ENCODE peak calls at places on chromosomes 12 and 14, in ten cellular contexts. U, Y, K, G, B, L, W, R, Q and S are unnamed samples.

GRCh38 chr14:79568566-79568965 is 642.7 kb downstream of the DIO2 start:
- DNase-seq in L (peak; percentile 14), Q (no peak), B (no peak), G (no peak), Y (no peak), W (no peak), U (no peak), K (no peak), R (no peak), S (no peak)

GRCh38 chr12:27333311-27334009 is 824 bp downstream of the BMAL2 start:
- DNase-seq in B (no peak), G (peak; percentile 43), U (peak; percentile 13), K (no peak), L (peak; percentile 42), Y (no peak), Q (peak; percentile 44), W (no peak), R (peak; percentile 25), S (peak; percentile 7)

GRCh38 chr12:47954467-47955045 is 8.8 kb upstream of the TMEM106C start:
- DNase-seq in Y (no peak), R (no peak), K (no peak), B (no peak), W (no peak), L (peak; percentile 13), U (no peak), Q (no peak), G (no peak), S (no peak)

GRCh38 chr14:100214768-100215079 is 24.2 kb upstream of the YY1 start:
- DNase-seq in K (no peak), B (no peak), G (no peak), R (no peak), W (no peak), Q (no peak), L (no peak), U (no peak), Y (no peak), S (no peak)

GRCh38 chr12:107718606-107719005 is 33.0 kb downstream of the PWP1 start:
- DNase-seq in R (no peak), G (no peak), K (no peak), Q (no peak), B (no peak), U (no peak), Y (no peak), L (no peak), W (no peak), S (no peak)

GRCh38 chr12:95605087-95605486 is 53.8 kb upstream of the USP44 start:
- DNase-seq in B (no peak), R (no peak), K (no peak), G (no peak), W (no peak), L (peak; percentile 77), U (no peak), Q (no peak), Y (peak; percentile 43), S (no peak)

GRCh38 chr14:101230161-101230850 is 326.8 kb upstream of the RTL1 start:
- DNase-seq in Q (no peak), L (no peak), W (no peak), Y (no peak), B (no peak), U (no peak), K (no peak), R (no peak), G (no peak), S (no peak)

GRCh38 chr12:49022558-49023178 is 4.1 kb upstream of the PRKAG1 start:
- DNase-seq in Y (no peak), R (no peak), L (no peak), G (no peak), U (no peak), W (no peak), B (no peak), Q (no peak), K (no peak), S (no peak)

GRCh38 chr14:32728957-32729356 is 209.7 kb upstream of the NPAS3 start:
- DNase-seq in W (no peak), U (no peak), G (peak; percentile 17), R (no peak), Q (no peak), K (no peak), B (no peak), Y (no peak), L (no peak), S (no peak)

GRCh38 chr12:27573972-27574371 is 50.0 kb downstream of the PPFIBP1 start:
- DNase-seq in Y (peak; percentile 95), R (no peak), Q (no peak), B (no peak), U (no peak), L (peak; percentile 98), W (no peak), K (no peak), G (no peak), S (no peak)

GRCh38 chr12:132622437-132623071 is 4.0 kb downstream of the P2RX2 start:
- DNase-seq in G (no peak), R (no peak), Y (peak; percentile 70), B (peak; percentile 22), W (peak; percentile 53), K (no peak), L (peak; percentile 81), Q (no peak), U (no peak), S (no peak)

GRCh38 chr14:74932401-74932901 is 9.4 kb upstream of the RPS6KL1 start:
- DNase-seq in Y (no peak), L (no peak), U (peak; percentile 89), W (no peak), Q (no peak), K (no peak), R (no peak), G (no peak), B (no peak), S (no peak)

GRCh38 chr14:99062216-99062615 is 209.8 kb downstream of the BCL11B start:
- DNase-seq in R (no peak), G (no peak), K (no peak), W (no peak), Q (no peak), B (no peak), Y (no peak), L (no peak), U (no peak), S (no peak)

GRCh38 chr14:103072595-103073366 is 11.2 kb upstream of the LBHD2 start:
- DNase-seq in L (no peak), G (no peak), R (no peak), W (no peak), B (no peak), K (no peak), Q (no peak), U (no peak), Y (no peak), S (no peak)

GRCh38 chr12:115670869-115671268 is 606.6 kb downstream of the MED13L start:
- DNase-seq in Y (no peak), K (no peak), U (no peak), G (no peak), W (no peak), R (no peak), B (no peak), Q (no peak), L (no peak), S (no peak)

GRCh38 chr14:53249059-53249458 is 95.9 kb upstream of the DDHD1 start:
- DNase-seq in R (no peak), Y (peak; percentile 20), K (no peak), G (no peak), Q (no peak), L (peak; percentile 6), W (no peak), U (no peak), B (no peak), S (no peak)

GRCh38 chr12:5442251-5443006 is 10.5 kb downstream of the NTF3 start:
- DNase-seq in W (peak; percentile 59), U (no peak), Y (peak; percentile 24), K (peak; percentile 12), Q (no peak), B (no peak), G (peak; percentile 71), R (no peak), L (peak; percentile 68), S (no peak)

GRCh38 chr14:90732723-90733122 is 83.5 kb downstream of the TTC7B start:
- DNase-seq in G (no peak), U (peak; percentile 8), L (no peak), Y (no peak), K (no peak), W (no peak), R (no peak), B (no peak), Q (no peak), S (no peak)

GRCh38 chr12:76446090-76446489 is 97.9 kb upstream of the BBS10 start:
- DNase-seq in L (no peak), G (no peak), R (no peak), W (no peak), U (no peak), B (no peak), Q (no peak), K (no peak), Y (no peak), S (no peak)

GRCh38 chr14:55739967-55740707 is 160.1 kb downstream of the KTN1 start:
- DNase-seq in G (no peak), Q (no peak), K (no peak), L (no peak), W (no peak), U (no peak), Y (no peak), R (no peak), B (no peak), S (no peak)

GRCh38 chr12:115897718-115898117 is 379.8 kb downstream of the MED13L start:
- DNase-seq in G (no peak), L (no peak), U (no peak), Y (peak; percentile 31), Q (no peak), K (no peak), B (no peak), W (no peak), R (no peak), S (no peak)

GRCh38 chr14:102162488-102162887 is 22.8 kb downstream of the WDR20 start:
- DNase-seq in Y (no peak), W (no peak), U (no peak), K (no peak), Q (no peak), B (no peak), L (no peak), R (no peak), G (no peak), S (no peak)

GRCh38 chr14:104845834-104846441 is 19.1 kb upstream of the CEP170B start:
- DNase-seq in K (no peak), L (no peak), R (no peak), Y (no peak), G (no peak), B (no peak), Q (no peak), W (no peak), U (no peak), S (no peak)

GRCh38 chr12:110957652-110958051 is 37.3 kb upstream of the MYL2 start:
- DNase-seq in R (no peak), G (no peak), Y (no peak), W (no peak), K (no peak), U (no peak), B (no peak), L (no peak), Q (no peak), S (no peak)

GRCh38 chr12:69639400-69640016 is 28.8 kb upstream of the LRRC10 start:
- DNase-seq in B (no peak), W (peak; percentile 53), Q (peak; percentile 51), Y (peak; percentile 73), K (peak; percentile 43), G (peak; percentile 81), L (peak; percentile 74), U (peak; percentile 63), R (peak; percentile 65), S (peak; percentile 52)

GRCh38 chr14:92922883-92923743 is at the start of gene CHGA:
- DNase-seq in B (no peak), G (peak; percentile 92), R (peak; percentile 31), Y (peak; percentile 37), L (peak; percentile 12), K (peak; percentile 7), Q (peak; percentile 88), U (peak; percentile 4), W (peak; percentile 51), S (peak; percentile 59)

GRCh38 chr14:105711841-105712460 is 185.6 kb downstream of the TMEM121 start:
- DNase-seq in G (no peak), Y (no peak), W (no peak), U (no peak), R (no peak), B (no peak), L (no peak), K (no peak), Q (no peak), S (peak; percentile 62)

GRCh38 chr14:94770251-94770749 is 387 bp upstream of the GSC start:
- DNase-seq in B (no peak), R (no peak), G (peak; percentile 94), Y (no peak), K (no peak), U (no peak), W (no peak), Q (no peak), L (no peak), S (no peak)